ENCODE peak calls at places on chromosomes 16 and 17, in six cellular contexts. A is HCT116, G is H1, R is GM12878, D is HepG2, E is K562. W is an unnamed sample.

GRCh38 chr17:65856865-65857264 is 295.4 kb upstream of the AXIN2 start:
- DNase-seq in A (no peak), G (no peak), R (no peak), D (no peak), E (no peak), W (no peak)

GRCh38 chr17:76075364-76076099 is 951 bp downstream of the GALR2 start:
- DNase-seq in A (no peak), G (peak; percentile 81), R (no peak), D (no peak), E (no peak), W (no peak)

GRCh38 chr17:39164675-39165143 is 1.3 kb downstream of the ARL5C start:
- DNase-seq in A (peak; percentile 69), G (peak; percentile 90), R (peak; percentile 53), D (peak; percentile 57), E (peak; percentile 88), W (no peak)

GRCh38 chr16:4298761-4299522 is 16.9 kb upstream of the GLIS2 start:
- DNase-seq in A (peak; percentile 80), G (peak; percentile 66), R (no peak), D (no peak), E (peak; percentile 66), W (peak; percentile 88)

GRCh38 chr17:21510686-21511367 is 134.7 kb downstream of the KCNJ12 start:
- DNase-seq in A (no peak), G (no peak), R (no peak), D (no peak), E (no peak), W (no peak)

GRCh38 chr17:82050152-82050760 is 1.4 kb downstream of the RFNG start:
- DNase-seq in A (no peak), G (no peak), R (no peak), D (no peak), E (no peak), W (no peak)

GRCh38 chr17:80880650-80880989 is 111.0 kb upstream of the CHMP6 start:
- DNase-seq in A (no peak), G (no peak), R (no peak), D (no peak), E (no peak), W (no peak)

GRCh38 chr17:14316131-14316854 is 15.4 kb downstream of the HS3ST3B1 start:
- DNase-seq in A (no peak), G (no peak), R (no peak), D (peak; percentile 71), E (no peak), W (no peak)

DNA sequence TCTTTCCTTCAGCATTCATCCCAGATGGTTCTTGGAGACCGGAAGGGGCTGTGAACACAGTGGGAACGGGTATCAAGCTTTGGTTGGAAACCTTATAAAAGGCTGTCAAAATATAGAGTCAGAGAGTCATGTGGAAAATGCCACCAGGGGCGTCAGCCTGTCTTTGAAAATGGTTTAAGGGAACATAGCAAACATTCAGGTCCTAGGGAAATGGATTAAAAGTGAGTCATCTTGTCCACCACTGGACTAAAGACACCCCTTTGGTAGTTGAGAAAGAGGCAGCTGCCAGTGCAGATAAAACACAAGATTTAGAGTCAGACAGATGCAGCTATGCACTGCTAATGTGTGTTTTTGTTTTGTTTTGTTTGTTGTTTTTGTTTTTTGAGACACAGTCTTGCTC is 47.8 kb upstream of the BCO1 start:
- DNase-seq in A (no peak), G (no peak), R (no peak), D (peak; percentile 61), E (no peak), W (no peak)
- TF ChIP-seq ZNF274 in A (no peak), G (no peak), R (no peak), D (no peak), E (no peak), W (no peak)

GRCh38 chr16:66254106-66254505 is 112.4 kb upstream of the CDH5 start:
- DNase-seq in A (no peak), G (no peak), R (no peak), D (no peak), E (no peak), W (no peak)

GRCh38 chr16:66247516-66248089 is 118.9 kb upstream of the CDH5 start:
- DNase-seq in A (no peak), G (no peak), R (no peak), D (no peak), E (no peak), W (no peak)

GRCh38 chr16:66251406-66252160 is 114.9 kb upstream of the CDH5 start:
- DNase-seq in A (no peak), G (no peak), R (no peak), D (no peak), E (no peak), W (no peak)

GRCh38 chr16:66248096-66248495 is 118.4 kb upstream of the CDH5 start:
- DNase-seq in A (no peak), G (no peak), R (no peak), D (no peak), E (no peak), W (no peak)

DNA sequence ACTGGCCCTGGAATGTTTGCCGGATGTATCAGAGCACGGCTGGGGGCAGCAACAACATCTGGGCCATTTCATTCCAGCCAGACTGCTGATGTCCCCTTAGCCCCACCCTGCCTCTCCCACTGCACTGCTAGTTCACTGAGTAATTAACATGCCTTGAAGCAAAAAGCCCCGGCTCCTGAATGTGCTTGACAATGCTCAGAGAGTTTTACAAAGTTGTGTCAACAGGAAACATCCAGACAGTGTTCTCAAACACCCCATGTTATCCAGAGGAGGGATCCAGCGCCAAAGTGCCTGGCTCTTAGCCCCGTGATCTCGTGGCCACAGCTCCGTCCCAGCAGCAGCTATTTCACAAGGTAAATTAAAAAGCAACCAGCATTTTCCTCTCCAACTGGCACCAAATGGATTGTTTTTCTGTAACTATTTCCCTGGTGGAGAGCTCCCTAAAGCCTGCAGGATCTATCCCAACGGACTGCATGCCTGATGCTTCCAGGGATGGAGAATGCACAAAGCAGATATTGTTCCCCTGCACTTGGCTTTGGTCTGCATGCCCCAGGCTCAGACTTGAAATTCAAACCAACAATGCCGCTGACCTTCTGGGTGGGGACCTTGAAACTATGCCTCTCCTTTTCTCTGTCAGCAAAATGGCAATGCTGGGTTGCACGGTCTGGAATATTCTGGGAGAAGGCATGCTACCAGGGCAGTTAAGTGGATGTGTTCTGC is 115.6 kb upstream of the CDH5 start:
- DNase-seq in A (no peak), G (no peak), R (no peak), D (no peak), E (no peak), W (peak; percentile 25)
- TF ChIP-seq ZNF274 in A (no peak), G (no peak), R (no peak), D (no peak), E (no peak), W (no peak)

DNA sequence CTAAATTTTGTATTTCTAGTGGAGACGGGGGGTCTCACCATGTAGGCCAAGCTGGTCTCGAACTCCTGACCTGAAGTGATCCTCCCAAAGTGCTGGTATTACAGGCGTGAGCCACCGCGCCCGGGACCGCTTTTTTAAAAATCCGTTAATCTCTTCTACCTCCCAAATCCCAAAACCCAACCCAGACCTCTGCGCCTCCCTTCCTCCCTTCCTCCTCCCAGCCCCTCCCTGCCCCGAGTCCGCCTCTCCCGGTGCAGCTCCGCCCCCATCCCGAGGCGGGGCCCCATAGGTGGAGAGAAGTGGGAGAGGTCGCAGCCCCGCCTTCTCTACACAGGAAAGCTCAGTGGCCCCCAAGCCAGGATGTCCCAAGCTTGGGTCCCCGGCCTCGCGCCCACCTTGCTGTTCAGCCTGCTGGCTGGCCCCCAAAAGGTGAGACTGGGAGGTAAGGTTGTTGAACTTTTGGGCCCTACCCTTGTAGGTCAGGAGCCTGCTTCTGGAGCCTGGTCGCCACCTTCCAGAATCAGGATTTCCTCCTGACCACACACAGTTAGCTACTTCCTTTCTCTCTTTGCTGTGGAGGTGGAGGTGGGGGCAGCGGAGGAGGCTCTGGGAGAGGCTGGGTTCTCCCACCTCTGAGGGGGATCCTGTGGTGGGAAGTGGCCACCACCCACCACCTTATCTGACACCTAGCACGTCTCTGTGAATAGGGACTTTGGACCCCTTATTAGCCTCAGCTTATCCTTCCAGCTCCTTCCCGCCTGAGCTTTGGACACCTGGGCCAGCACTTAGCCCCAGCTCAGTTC is at the start of gene TMEM92:
- DNase-seq in A (peak; percentile 62), G (peak; percentile 92), R (no peak), D (no peak), E (peak; percentile 86), W (peak; percentile 52)
- TF ChIP-seq ZNF274 in A (no peak), G (no peak), R (no peak), D (no peak), E (no peak), W (no peak)

GRCh38 chr16:85722066-85722465 is 28.8 kb downstream of the C16orf74 start:
- DNase-seq in A (no peak), G (no peak), R (no peak), D (no peak), E (no peak), W (no peak)

GRCh38 chr16:85718153-85718477 is 29.4 kb upstream of the GINS2 start:
- DNase-seq in A (no peak), G (no peak), R (no peak), D (no peak), E (no peak), W (no peak)

GRCh38 chr16:85718682-85719081 is 29.9 kb upstream of the GINS2 start:
- DNase-seq in A (no peak), G (peak; percentile 82), R (no peak), D (peak; percentile 25), E (peak; percentile 64), W (no peak)

GRCh38 chr16:85719605-85720318 is 31.0 kb upstream of the GINS2 start:
- DNase-seq in A (no peak), G (no peak), R (no peak), D (no peak), E (no peak), W (no peak)

DNA sequence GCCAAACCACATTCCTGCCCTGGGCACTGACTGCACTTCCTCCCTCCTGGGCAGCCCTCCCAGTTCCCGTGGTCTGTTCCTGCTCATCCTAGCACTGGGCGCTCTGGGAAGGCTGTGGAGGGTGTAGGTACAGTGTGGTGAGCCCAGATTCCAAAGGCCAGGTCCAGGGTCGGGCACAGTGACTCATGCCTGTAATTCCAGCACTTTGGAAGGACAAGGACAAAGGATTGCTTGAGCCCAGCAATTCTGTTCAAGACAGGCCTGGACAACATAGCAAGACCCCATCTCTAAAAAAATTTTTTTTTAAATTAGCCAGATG is 30.6 kb downstream of the C16orf74 start:
- DNase-seq in A (no peak), G (no peak), R (no peak), D (peak; percentile 35), E (no peak), W (no peak)
- TF ChIP-seq ZNF274 in A (no peak), G (no peak), R (no peak), D (no peak), E (no peak), W (no peak)

GRCh38 chr16:15427648-15428239 is 6.6 kb upstream of the BMERB1 start:
- DNase-seq in A (peak; percentile 50), G (no peak), R (no peak), D (peak; percentile 69), E (peak; percentile 32), W (no peak)
- TF ChIP-seq ZNF274 in A (no peak), G (no peak), R (no peak), D (no peak), E (no peak), W (no peak)

DNA sequence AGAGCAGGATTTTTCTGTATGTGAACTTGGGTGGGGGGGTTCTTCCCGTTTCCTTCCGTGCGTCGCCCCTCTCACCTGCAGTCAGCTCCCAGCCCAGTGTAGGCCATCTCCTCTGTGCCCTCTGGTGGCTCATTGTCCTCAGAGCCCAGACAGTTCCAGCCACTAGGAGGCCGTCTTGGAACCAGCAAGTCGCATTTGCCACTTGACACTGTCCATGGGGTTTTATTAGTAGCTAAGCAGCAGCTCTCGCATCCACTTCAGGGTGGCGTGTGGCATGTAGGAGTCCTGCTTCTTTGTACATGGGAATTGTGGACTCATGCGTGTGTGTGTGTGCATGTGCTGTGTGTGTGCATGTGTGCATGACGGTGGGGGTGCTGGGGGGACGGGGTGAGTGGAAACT is 74.0 kb downstream of the SEC14L1 start:
- DNase-seq in A (peak; percentile 56), G (peak; percentile 63), R (no peak), D (peak; percentile 65), E (no peak), W (peak; percentile 32)
- TF ChIP-seq ZNF274 in A (no peak), G (no peak), R (no peak), D (peak; percentile 23), E (no peak), W (no peak)